ENCODE peak calls at places on chromosomes 7 and 10, in ten cellular contexts. X is brain microvascular endothelial cell, W is endodermal cell, N is HCT116, H is PC-3, B is ovary, C is AG09309, Y is astrocyte of the cerebellum, K is Panc1, P is AG04450. O is an unnamed sample.

GRCh38 chr10:29482591-29483421 is 152.0 kb downstream of the SVIL start:
- DNase-seq in X (peak), W (peak), N (no peak), H (no peak), B (no peak), C (no peak), Y (peak), K (no peak), P (no peak), O (no peak)

GRCh38 chr7:102069913-102070629 is 216.6 kb upstream of the SH2B2 start:
- DNase-seq in X (no peak), W (no peak), N (no peak), H (no peak), B (no peak), C (no peak), Y (no peak), K (no peak), P (no peak), O (no peak)

GRCh38 chr10:77160679-77161078 is 476.9 kb downstream of the KCNMA1 start:
- DNase-seq in X (peak), W (no peak), N (no peak), H (peak), B (no peak), C (peak), Y (peak), K (peak), P (peak), O (no peak)

GRCh38 chr10:3891396-3891795 is 106.4 kb upstream of the KLF6 start:
- DNase-seq in X (no peak), W (no peak), N (no peak), H (no peak), B (no peak), C (no peak), Y (no peak), K (no peak), P (no peak), O (no peak)

GRCh38 chr10:91589015-91589655 is 43.7 kb downstream of the PPP1R3C start:
- DNase-seq in X (peak), W (no peak), N (no peak), H (peak), B (no peak), C (no peak), Y (no peak), K (no peak), P (no peak), O (no peak)

GRCh38 chr7:131543298-131543697 is 13.1 kb downstream of the PODXL start:
- DNase-seq in X (no peak), W (no peak), N (no peak), H (no peak), B (no peak), C (no peak), Y (no peak), K (no peak), P (no peak), O (no peak)

GRCh38 chr10:17586741-17587720 is 30.1 kb downstream of the HACD1 start:
- DNase-seq in X (peak), W (no peak), N (no peak), H (peak), B (no peak), C (no peak), Y (no peak), K (no peak), P (no peak), O (no peak)

GRCh38 chr10:46255696-46256355 is 31.0 kb upstream of the ANTXRL start:
- DNase-seq in X (peak), W (peak), N (peak), H (peak), B (no peak), C (no peak), Y (no peak), K (no peak), P (no peak), O (peak)

GRCh38 chr10:44853148-44853734 is 57.9 kb upstream of the TMEM72 start:
- DNase-seq in X (no peak), W (no peak), N (no peak), H (peak), B (no peak), C (peak), Y (no peak), K (no peak), P (no peak), O (no peak)

GRCh38 chr10:130816116-130816901 is 495.2 kb downstream of the TCERG1L start:
- DNase-seq in X (no peak), W (peak), N (no peak), H (no peak), B (no peak), C (no peak), Y (no peak), K (no peak), P (no peak), O (no peak)

GRCh38 chr10:14623931-14624330 is 150.8 kb downstream of the FAM107B start:
- DNase-seq in X (no peak), W (no peak), N (no peak), H (no peak), B (no peak), C (no peak), Y (no peak), K (no peak), P (no peak), O (no peak)

GRCh38 chr10:113007821-113008220 is 57.8 kb downstream of the TCF7L2 start:
- DNase-seq in X (no peak), W (no peak), N (no peak), H (no peak), B (no peak), C (no peak), Y (no peak), K (no peak), P (no peak), O (no peak)

GRCh38 chr10:38054361-38054797 is 39.8 kb upstream of the ZNF37A start:
- DNase-seq in X (peak), W (no peak), N (no peak), H (no peak), B (no peak), C (peak), Y (peak), K (no peak), P (peak), O (no peak)

GRCh38 chr7:158919686-158920085 is 63.3 kb downstream of the DYNC2I1 start:
- DNase-seq in X (no peak), W (no peak), N (no peak), H (no peak), B (no peak), C (no peak), Y (no peak), K (no peak), P (no peak), O (no peak)

GRCh38 chr7:103989785-103990775 is 622 bp upstream of the RELN start:
- DNase-seq in X (peak), W (peak), N (no peak), H (peak), B (no peak), C (no peak), Y (peak), K (no peak), P (no peak), O (no peak)

GRCh38 chr10:127012769-127013152 is 107.5 kb downstream of the DOCK1 start:
- DNase-seq in X (no peak), W (no peak), N (peak), H (peak), B (no peak), C (no peak), Y (no peak), K (peak), P (no peak), O (no peak)

GRCh38 chr7:50778189-50778588 is 4.5 kb downstream of the GRB10 start:
- DNase-seq in X (no peak), W (no peak), N (no peak), H (no peak), B (no peak), C (no peak), Y (no peak), K (no peak), P (no peak), O (no peak)
- H3K4me3 ChIP-seq in X (no peak), W (no peak), N (no peak), H (no peak), B (no peak), C (no peak), Y (no peak), K (no peak), P (no peak), O (no peak)

GRCh38 chr7:94265456-94265855 is 129.2 kb upstream of the COL1A2 start:
- DNase-seq in X (no peak), W (no peak), N (no peak), H (no peak), B (no peak), C (no peak), Y (no peak), K (no peak), P (no peak), O (no peak)

GRCh38 chr7:94266278-94266677 is 128.4 kb upstream of the COL1A2 start:
- DNase-seq in X (no peak), W (no peak), N (no peak), H (no peak), B (no peak), C (no peak), Y (peak), K (no peak), P (no peak), O (peak)

GRCh38 chr7:94258856-94259255 is 135.8 kb upstream of the COL1A2 start:
- DNase-seq in X (no peak), W (peak), N (no peak), H (no peak), B (no peak), C (no peak), Y (no peak), K (no peak), P (no peak), O (no peak)

GRCh38 chr7:94264756-94265155 is 129.9 kb upstream of the COL1A2 start:
- DNase-seq in X (no peak), W (no peak), N (no peak), H (no peak), B (no peak), C (no peak), Y (no peak), K (no peak), P (no peak), O (no peak)
- H3K4me3 ChIP-seq in X (no peak), W (no peak), N (no peak), H (no peak), B (no peak), C (no peak), Y (no peak), K (no peak), P (no peak), O (no peak)

GRCh38 chr10:75195035-75195763 is 15.4 kb upstream of the VDAC2 start:
- DNase-seq in X (no peak), W (no peak), N (no peak), H (peak), B (no peak), C (peak), Y (peak), K (no peak), P (peak), O (no peak)
- H3K4me3 ChIP-seq in X (no peak), W (no peak), N (no peak), H (peak), B (no peak), C (no peak), Y (no peak), K (no peak), P (no peak), O (no peak)

GRCh38 chr7:124480074-124480820 is 285.3 kb downstream of the GPR37 start:
- DNase-seq in X (no peak), W (no peak), N (no peak), H (no peak), B (no peak), C (no peak), Y (no peak), K (no peak), P (no peak), O (no peak)
- H3K4me3 ChIP-seq in X (no peak), W (no peak), N (no peak), H (no peak), B (no peak), C (no peak), Y (no peak), K (no peak), P (no peak), O (no peak)

O was measured in tibial nerve.